ENCODE peak calls at places on chromosomes 16 and 17, in eight cellular contexts. G is breast epithelium; J is ovary; O is astrocyte; S is CD4-positive, alpha-beta memory T cell; U is H9; I is substantia nigra; N is cardiac muscle cell. Q is an unnamed sample.

GRCh38 chr16:31700530-31701388 is 172.8 kb upstream of the ZNF267 start:
- DNase-seq in O (peak; percentile 49), N (peak; percentile 61), S (peak; percentile 75), G (peak; percentile 84), U (no peak), I (peak; percentile 68), J (peak; percentile 87), Q (no peak)

GRCh38 chr17:62628845-62629555 is 1.5 kb downstream of the MRC2 start:
- DNase-seq in S (no peak), G (no peak), N (peak; percentile 71), U (peak; percentile 67), J (peak; percentile 66), I (no peak), O (peak; percentile 54), Q (no peak)

GRCh38 chr16:19757762-19758595 is 39.9 kb downstream of the IQCK start:
- DNase-seq in N (peak; percentile 60), U (no peak), O (no peak), G (no peak), I (no peak), J (no peak), S (no peak), Q (no peak)

GRCh38 chr17:2560658-2561057 is 32.8 kb upstream of the PAFAH1B1 start:
- DNase-seq in J (no peak), O (no peak), N (no peak), S (no peak), U (no peak), I (no peak), G (no peak), Q (no peak)

GRCh38 chr17:41360291-41360995 is 9.2 kb downstream of the KRT33B start:
- DNase-seq in U (no peak), S (no peak), I (no peak), N (peak; percentile 77), G (no peak), O (peak; percentile 95), J (no peak), Q (no peak)

GRCh38 chr17:59370580-59371299 is 39.3 kb downstream of the YPEL2 start:
- DNase-seq in O (no peak), N (no peak), J (no peak), I (no peak), G (no peak), S (no peak), U (no peak), Q (no peak)

GRCh38 chr17:64499805-64500486 is 3.1 kb upstream of the POLG2 start:
- DNase-seq in I (no peak), S (peak; percentile 28), G (no peak), O (peak; percentile 47), N (no peak), J (no peak), U (no peak), Q (no peak)

GRCh38 chr16:85416267-85417109 is 196.6 kb upstream of the GSE1 start:
- DNase-seq in G (peak; percentile 74), J (peak; percentile 53), U (peak; percentile 82), I (no peak), N (peak; percentile 31), O (no peak), S (peak; percentile 55), Q (no peak)

GRCh38 chr16:86313631-86314030 is 196.7 kb upstream of the FOXF1 start:
- DNase-seq in J (no peak), U (no peak), N (no peak), S (no peak), I (no peak), G (no peak), O (no peak), Q (no peak)

GRCh38 chr16:3638916-3639644 is 15.4 kb upstream of the DNASE1 start:
- DNase-seq in N (no peak), G (no peak), O (no peak), J (no peak), I (no peak), S (no peak), U (peak; percentile 40), Q (no peak)

GRCh38 chr17:3636908-3637373 is 381 bp downstream of the CTNS start:
- DNase-seq in N (no peak), S (no peak), U (no peak), G (no peak), O (no peak), I (no peak), J (no peak), Q (no peak)

GRCh38 chr17:50059256-50059655 is 3.3 kb downstream of the ITGA3 start:
- DNase-seq in I (no peak), U (no peak), S (no peak), G (no peak), N (no peak), O (no peak), J (no peak), Q (no peak)

GRCh38 chr17:27634781-27635180 is 3.8 kb downstream of the LGALS9 start:
- DNase-seq in S (no peak), G (no peak), O (no peak), N (no peak), I (no peak), J (no peak), U (no peak), Q (no peak)
- H3K27ac ChIP-seq in S (no peak overlapping the region), G (no peak overlapping the region), O (no peak overlapping the region), N (no peak overlapping the region), I (peak overlapping the region; percentile 21), J (no peak overlapping the region), U (no peak overlapping the region), Q (no peak overlapping the region)

GRCh38 chr16:1158456-1159324 is 5.8 kb downstream of the CACNA1H start:
- DNase-seq in U (no peak), J (peak; percentile 91), N (peak; percentile 35), I (no peak), O (no peak), S (no peak), G (no peak), Q (no peak)

GRCh38 chr16:1156983-1157638 is 4.2 kb downstream of the CACNA1H start:
- DNase-seq in I (no peak), S (no peak), O (no peak), U (no peak), G (no peak), J (peak; percentile 61), N (no peak), Q (no peak)

GRCh38 chr16:1156111-1156982 is 3.4 kb downstream of the CACNA1H start:
- DNase-seq in J (peak; percentile 85), N (no peak), U (no peak), S (no peak), O (no peak), G (no peak), I (no peak), Q (no peak)

GRCh38 chr16:1159325-1159972 is 6.5 kb downstream of the CACNA1H start:
- DNase-seq in G (no peak), N (no peak), U (no peak), J (peak; percentile 71), I (no peak), O (no peak), S (no peak), Q (no peak)

GRCh38 chr16:1157639-1158455 is 4.9 kb downstream of the CACNA1H start:
- DNase-seq in I (no peak), U (no peak), S (no peak), N (no peak), O (no peak), J (peak; percentile 63), G (no peak), Q (peak; percentile 44)
- H3K27ac ChIP-seq in I (no peak overlapping the region), U (no peak overlapping the region), S (no peak overlapping the region), N (no peak overlapping the region), O (no peak overlapping the region), J (peak overlapping the region; percentile 84), G (peak overlapping the region; percentile 63), Q (no peak overlapping the region)

DNA sequence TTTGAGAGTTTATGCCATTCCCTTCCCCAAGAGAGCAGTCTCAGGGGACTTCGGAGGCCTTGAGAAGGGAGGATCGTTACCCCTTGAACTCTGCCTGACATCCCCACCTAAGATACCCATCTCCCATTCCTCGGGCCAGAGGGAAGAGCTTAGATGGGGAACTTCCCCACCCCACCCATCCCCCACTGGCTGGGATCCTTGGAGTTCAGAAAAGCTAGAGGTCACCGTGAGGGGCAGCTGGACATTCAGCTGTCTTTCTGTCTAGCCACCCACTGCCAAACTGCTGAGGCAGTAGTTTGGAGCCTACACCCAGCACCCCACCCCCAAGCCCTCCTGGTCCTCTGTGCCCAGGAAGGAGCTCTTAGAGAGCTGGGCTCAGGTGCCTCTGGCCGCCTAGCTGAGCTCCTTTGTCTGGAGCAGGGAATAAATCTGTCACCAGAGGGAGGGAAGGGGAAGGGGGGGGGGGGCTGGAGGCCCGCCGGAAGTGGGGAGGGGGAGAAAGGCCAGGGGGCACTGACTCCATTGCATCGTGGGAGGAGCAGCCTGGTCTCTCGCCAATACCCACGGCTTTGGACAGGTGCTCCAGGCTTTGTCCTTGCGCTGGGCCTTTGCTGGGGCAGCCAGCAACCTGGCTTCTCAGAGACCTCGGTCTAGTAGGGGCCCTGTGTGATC is 1.0 kb downstream of the HSD11B2 start:
- DNase-seq in S (no peak), J (no peak), I (no peak), N (no peak), U (peak; percentile 74), O (no peak), G (no peak), Q (no peak)
- H3K27ac ChIP-seq in S (no peak overlapping the region), J (peak overlapping the region; percentile 57), I (peak overlapping the region; percentile 45), N (no peak overlapping the region), U (no peak overlapping the region), O (no peak overlapping the region), G (peak overlapping the region; percentile 79), Q (no peak overlapping the region)

GRCh38 chr16:55898592-55898991 is 23.4 kb upstream of the CES5A start:
- DNase-seq in S (no peak), J (no peak), O (no peak), N (no peak), I (no peak), G (no peak), U (no peak), Q (no peak)

GRCh38 chr16:55901756-55902155 is 26.6 kb upstream of the CES5A start:
- DNase-seq in S (no peak), G (no peak), I (no peak), J (no peak), O (no peak), U (no peak), N (no peak), Q (no peak)

GRCh38 chr16:55899857-55900256 is 24.7 kb upstream of the CES5A start:
- DNase-seq in O (no peak), I (no peak), U (peak; percentile 4), G (no peak), S (no peak), J (no peak), N (no peak), Q (no peak)

GRCh38 chr16:55905651-55906050 is 30.5 kb upstream of the CES5A start:
- DNase-seq in I (no peak), S (no peak), O (no peak), J (no peak), N (no peak), U (no peak), G (no peak), Q (no peak)

DNA sequence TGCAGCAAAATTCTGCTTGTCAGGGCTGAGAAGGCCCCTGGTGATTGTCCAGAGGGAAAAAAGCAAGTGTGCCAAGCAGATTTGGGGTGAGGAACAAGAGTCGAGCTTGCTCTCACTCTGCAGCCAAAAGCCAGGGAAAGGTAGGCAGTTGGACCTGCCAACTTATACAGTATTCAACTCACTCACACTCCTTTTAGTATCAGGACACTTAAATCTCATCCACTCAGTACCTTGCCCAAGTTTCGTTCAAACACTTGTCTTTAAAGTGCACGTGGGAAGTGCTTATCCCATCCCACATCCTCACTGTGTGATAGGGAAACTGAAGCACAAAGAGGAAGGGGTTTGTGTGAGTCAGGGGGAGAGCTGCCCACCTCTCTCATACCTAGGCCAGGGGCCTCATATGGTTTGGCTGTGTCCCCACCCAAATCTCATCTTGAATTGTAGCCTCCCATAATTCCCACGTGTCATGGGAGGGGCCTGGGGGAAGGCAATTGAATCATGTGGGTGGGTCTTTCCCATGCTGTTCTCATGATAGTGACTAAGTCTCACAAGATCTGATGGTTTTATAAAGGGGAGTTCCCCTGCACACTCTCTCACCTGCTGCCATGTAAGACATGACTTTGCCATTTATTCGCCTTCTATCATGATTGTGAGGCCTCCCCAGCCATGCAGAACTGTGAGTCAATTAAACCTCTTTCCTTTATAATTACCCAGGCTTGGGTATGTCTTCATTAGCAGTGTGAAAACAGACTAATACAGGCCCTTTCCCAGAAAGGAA is 25.6 kb upstream of the CES5A start:
- DNase-seq in G (no peak), O (no peak), U (peak; percentile 5), S (no peak), I (no peak), J (no peak), N (no peak), Q (no peak)
- H3K27ac ChIP-seq in G (no peak overlapping the region), O (no peak overlapping the region), U (no peak overlapping the region), S (no peak overlapping the region), I (no peak overlapping the region), J (no peak overlapping the region), N (no peak overlapping the region), Q (no peak overlapping the region)

Q was measured in caudate nucleus.